ENCODE peak calls at places on chromosomes 13 and 19, in six cellular contexts. One of them, this sample, is unnamed.

GRCh38 chr13:33494596-33495214 is 209.2 kb upstream of the STARD13 start:
- DNase-seq in activated T-cell treated with anti-CD3 and anti-CD28 coated beads, Interleukin-2, amount 50 U/mL, for 48 hours: no peak
- DNase-seq in GF-D8: no peak
- DNase-seq in HEK293T: no peak
- DNase-seq in dorsolateral prefrontal cortex: no peak
- DNase-seq in D341Med: no peak
- DNase-seq in this sample: no peak

GRCh38 chr19:46186101-46186716 is 38.2 kb downstream of the IGFL2 start:
- DNase-seq in activated T-cell treated with anti-CD3 and anti-CD28 coated beads, Interleukin-2, amount 50 U/mL, for 48 hours: no peak
- DNase-seq in GF-D8: no peak
- DNase-seq in HEK293T: no peak
- DNase-seq in dorsolateral prefrontal cortex: no peak
- DNase-seq in D341Med: no peak
- DNase-seq in this sample: no peak

GRCh38 chr19:15864824-15865223 is 33.0 kb downstream of the CYP4F2 start:
- DNase-seq in activated T-cell treated with anti-CD3 and anti-CD28 coated beads, Interleukin-2, amount 50 U/mL, for 48 hours: no peak
- DNase-seq in GF-D8: peak; percentile 62
- DNase-seq in HEK293T: no peak
- DNase-seq in dorsolateral prefrontal cortex: no peak
- DNase-seq in D341Med: no peak
- DNase-seq in this sample: no peak

GRCh38 chr13:113545455-113545930 is 39.1 kb upstream of the TFDP1 start:
- DNase-seq in activated T-cell treated with anti-CD3 and anti-CD28 coated beads, Interleukin-2, amount 50 U/mL, for 48 hours: no peak
- DNase-seq in GF-D8: no peak
- DNase-seq in HEK293T: no peak
- DNase-seq in dorsolateral prefrontal cortex: no peak
- DNase-seq in D341Med: no peak
- DNase-seq in this sample: no peak

GRCh38 chr13:94063096-94063495 is 416.4 kb downstream of the DCT start:
- DNase-seq in activated T-cell treated with anti-CD3 and anti-CD28 coated beads, Interleukin-2, amount 50 U/mL, for 48 hours: no peak
- DNase-seq in GF-D8: no peak
- DNase-seq in HEK293T: no peak
- DNase-seq in dorsolateral prefrontal cortex: no peak
- DNase-seq in D341Med: no peak
- DNase-seq in this sample: no peak

GRCh38 chr13:113129921-113130750 is 7.5 kb downstream of the F10 start:
- DNase-seq in activated T-cell treated with anti-CD3 and anti-CD28 coated beads, Interleukin-2, amount 50 U/mL, for 48 hours: no peak
- DNase-seq in GF-D8: no peak
- DNase-seq in HEK293T: no peak
- DNase-seq in dorsolateral prefrontal cortex: no peak
- DNase-seq in D341Med: no peak
- DNase-seq in this sample: no peak

GRCh38 chr19:42657551-42657950 is 62.8 kb upstream of the CEACAM8 start:
- DNase-seq in activated T-cell treated with anti-CD3 and anti-CD28 coated beads, Interleukin-2, amount 50 U/mL, for 48 hours: no peak
- DNase-seq in GF-D8: no peak
- DNase-seq in HEK293T: no peak
- DNase-seq in dorsolateral prefrontal cortex: no peak
- DNase-seq in D341Med: no peak
- DNase-seq in this sample: no peak

GRCh38 chr13:113771709-113772331 is 12.8 kb downstream of the TMEM255B start:
- DNase-seq in activated T-cell treated with anti-CD3 and anti-CD28 coated beads, Interleukin-2, amount 50 U/mL, for 48 hours: no peak
- DNase-seq in GF-D8: peak; percentile 66
- DNase-seq in HEK293T: no peak
- DNase-seq in dorsolateral prefrontal cortex: no peak
- DNase-seq in D341Med: no peak
- DNase-seq in this sample: no peak

GRCh38 chr13:109704771-109705628 is 81.4 kb downstream of the IRS2 start:
- DNase-seq in activated T-cell treated with anti-CD3 and anti-CD28 coated beads, Interleukin-2, amount 50 U/mL, for 48 hours: no peak
- DNase-seq in GF-D8: peak; percentile 99
- DNase-seq in HEK293T: no peak
- DNase-seq in dorsolateral prefrontal cortex: no peak
- DNase-seq in D341Med: no peak
- DNase-seq in this sample: peak; percentile 20

GRCh38 chr19:36687214-36688056 is at the start of gene ZNF567:
- DNase-seq in activated T-cell treated with anti-CD3 and anti-CD28 coated beads, Interleukin-2, amount 50 U/mL, for 48 hours: peak; percentile 98
- DNase-seq in GF-D8: peak; percentile 84
- DNase-seq in HEK293T: peak; percentile 95
- DNase-seq in dorsolateral prefrontal cortex: peak; percentile 98
- DNase-seq in D341Med: peak; percentile 99
- DNase-seq in this sample: peak; percentile 90

GRCh38 chr13:27131202-27131623 is 40.4 kb downstream of the USP12 start:
- DNase-seq in activated T-cell treated with anti-CD3 and anti-CD28 coated beads, Interleukin-2, amount 50 U/mL, for 48 hours: peak; percentile 68
- DNase-seq in GF-D8: no peak
- DNase-seq in HEK293T: no peak
- DNase-seq in dorsolateral prefrontal cortex: no peak
- DNase-seq in D341Med: no peak
- DNase-seq in this sample: no peak

GRCh38 chr19:1110809-1111640 is 7.2 kb downstream of the GPX4 start:
- DNase-seq in activated T-cell treated with anti-CD3 and anti-CD28 coated beads, Interleukin-2, amount 50 U/mL, for 48 hours: no peak
- DNase-seq in GF-D8: no peak
- DNase-seq in HEK293T: no peak
- DNase-seq in dorsolateral prefrontal cortex: no peak
- DNase-seq in D341Med: no peak
- DNase-seq in this sample: no peak

GRCh38 chr19:44800461-44800860 is 8.4 kb upstream of the BCAM start:
- DNase-seq in activated T-cell treated with anti-CD3 and anti-CD28 coated beads, Interleukin-2, amount 50 U/mL, for 48 hours: peak; percentile 90
- DNase-seq in GF-D8: peak; percentile 41
- DNase-seq in HEK293T: peak; percentile 89
- DNase-seq in dorsolateral prefrontal cortex: peak; percentile 68
- DNase-seq in D341Med: peak; percentile 92
- DNase-seq in this sample: peak; percentile 61

This sample was measured in hippocampal formation.